ENCODE peak calls at places on chromosomes 12 and 14, in nine cellular contexts. R is NB4, B is fibroblast of mammary gland, F is cardiac muscle cell, L is tibial artery, C is endothelial cell, A is lower leg skin, V is uterus, J is ovary. I is an unnamed sample.

GRCh38 chr14:44040561-44040960 is 466.5 kb downstream of the FSCB start:
- DNase-seq in A (no peak), C (no peak), B (no peak), L (no peak), V (no peak), R (no peak), F (no peak), J (no peak), I (no peak)

GRCh38 chr12:130086248-130086647 is 76.0 kb upstream of the FZD10 start:
- DNase-seq in R (no peak), A (no peak), B (no peak), C (no peak), V (no peak), J (no peak), L (no peak), F (no peak), I (no peak)

GRCh38 chr12:59780605-59781135 is 184.8 kb downstream of the SLC16A7 start:
- DNase-seq in R (peak), L (no peak), C (peak), B (peak), V (no peak), A (no peak), F (peak), J (no peak), I (no peak)

GRCh38 chr14:91754819-91755218 is 22.9 kb upstream of the CATSPERB start:
- DNase-seq in F (no peak), J (no peak), C (no peak), L (no peak), A (no peak), V (no peak), B (peak), R (no peak), I (no peak)

GRCh38 chr12:6197996-6198395 is 2.2 kb upstream of the CD9 start:
- DNase-seq in A (no peak), R (no peak), V (peak), L (no peak), J (no peak), B (no peak), F (no peak), C (no peak), I (no peak)

GRCh38 chr12:75632452-75632851 is 121.0 kb upstream of the KRR1 start:
- DNase-seq in V (no peak), L (no peak), A (no peak), C (no peak), R (no peak), F (no peak), J (no peak), B (peak), I (no peak)

GRCh38 chr12:55847033-55847432 is 4.3 kb upstream of the MMP19 start:
- DNase-seq in A (no peak), V (peak), L (peak), C (no peak), F (no peak), B (peak), R (peak), J (peak), I (no peak)

GRCh38 chr12:66851134-66851533 is 172.3 kb upstream of the GRIP1 start:
- DNase-seq in C (no peak), F (no peak), J (no peak), B (no peak), V (no peak), R (peak), L (no peak), A (no peak), I (no peak)

GRCh38 chr12:54689984-54690383 is 41.8 kb upstream of the DCD start:
- DNase-seq in J (no peak), R (peak), B (peak), A (no peak), F (peak), V (no peak), L (no peak), C (no peak), I (no peak)

GRCh38 chr12:130124106-130124505 is 38.2 kb upstream of the FZD10 start:
- DNase-seq in F (no peak), R (no peak), L (peak), J (no peak), C (no peak), A (no peak), V (no peak), B (no peak), I (no peak)

GRCh38 chr12:120598674-120599463 is 17.7 kb upstream of the POP5 start:
- DNase-seq in A (no peak), R (peak), C (no peak), B (peak), V (no peak), L (no peak), F (no peak), J (no peak), I (no peak)

GRCh38 chr12:124610629-124611558 is 43.5 kb upstream of the NCOR2 start:
- DNase-seq in V (no peak), F (no peak), L (no peak), B (no peak), A (no peak), C (no peak), J (no peak), R (no peak), I (no peak)

GRCh38 chr12:114405199-114405448 is 820 bp downstream of the TBX5 start:
- DNase-seq in F (no peak), L (no peak), R (no peak), V (no peak), A (no peak), C (no peak), B (no peak), J (no peak), I (no peak)

GRCh38 chr12:13100610-13100881 is 2.9 kb downstream of the GSG1 start:
- DNase-seq in B (no peak), V (no peak), F (no peak), J (no peak), L (no peak), A (no peak), R (no peak), C (no peak), I (no peak)

GRCh38 chr14:82636426-82636825 is 1102.8 kb upstream of the SEL1L start:
- DNase-seq in J (no peak), A (no peak), B (no peak), V (no peak), L (no peak), C (no peak), F (no peak), R (no peak), I (no peak)

GRCh38 chr14:49306152-49306751 is 279.9 kb downstream of the RPS29 start:
- DNase-seq in R (peak), L (no peak), F (peak), C (no peak), B (peak), A (no peak), J (no peak), V (no peak), I (no peak)

GRCh38 chr12:16349132-16349463 is 1.7 kb downstream of the MGST1 start:
- DNase-seq in L (peak), R (peak), V (peak), J (no peak), F (no peak), C (no peak), A (peak), B (peak), I (no peak)

GRCh38 chr14:105148604-105149145 is 19.9 kb downstream of the JAG2 start:
- DNase-seq in F (no peak), B (no peak), J (no peak), R (no peak), A (no peak), C (no peak), V (no peak), L (no peak), I (no peak)

GRCh38 chr12:59708484-59708883 is 112.7 kb downstream of the SLC16A7 start:
- DNase-seq in B (no peak), J (no peak), R (no peak), F (no peak), C (no peak), L (no peak), V (no peak), A (no peak), I (no peak)

GRCh38 chr14:72780771-72781170 is 113.1 kb downstream of the DPF3 start:
- DNase-seq in J (no peak), A (no peak), V (no peak), F (no peak), B (peak), L (no peak), R (no peak), C (no peak), I (no peak)

GRCh38 chr12:16605666-16606116 is 271 bp downstream of the LMO3 start:
- DNase-seq in F (peak), L (no peak), B (peak), R (peak), V (peak), C (no peak), A (no peak), J (no peak), I (no peak)

GRCh38 chr14:61754627-61755381 is 7.4 kb upstream of the SNAPC1 start:
- DNase-seq in B (peak), F (no peak), C (no peak), R (no peak), L (no peak), A (no peak), V (no peak), J (no peak), I (no peak)

GRCh38 chr12:87304406-87304805 is 724.8 kb downstream of the C12orf50 start:
- DNase-seq in C (no peak), B (no peak), A (no peak), R (no peak), F (no peak), J (no peak), V (no peak), L (no peak), I (no peak)

GRCh38 chr12:110316861-110317260 is 35.8 kb downstream of the ATP2A2 start:
- DNase-seq in J (no peak), L (no peak), F (no peak), A (no peak), V (peak), R (peak), B (peak), C (no peak), I (no peak)

GRCh38 chr14:74538411-74539391 is 45.1 kb downstream of the ISCA2 start:
- DNase-seq in C (no peak), A (no peak), B (no peak), L (no peak), F (no peak), J (no peak), R (no peak), V (no peak), I (no peak)

GRCh38 chr12:102680296-102680695 is 199.9 kb upstream of the IGF1 start:
- DNase-seq in R (no peak), V (no peak), F (no peak), A (no peak), J (no peak), L (no peak), B (no peak), C (no peak), I (no peak)

GRCh38 chr12:76451528-76451927 is 103.3 kb upstream of the BBS10 start:
- DNase-seq in B (no peak), J (no peak), F (no peak), L (no peak), R (no peak), A (no peak), C (no peak), V (no peak), I (no peak)

GRCh38 chr12:69949324-69949723 is 124.3 kb downstream of the MYRFL start:
- DNase-seq in V (no peak), C (no peak), F (no peak), A (no peak), B (no peak), R (no peak), L (no peak), J (no peak), I (no peak)

GRCh38 chr12:119208626-119209061 is 29.9 kb downstream of the HSPB8 start:
- DNase-seq in C (peak), L (peak), B (peak), F (peak), R (no peak), J (no peak), V (peak), A (peak), I (no peak)

GRCh38 chr12:49883065-49883464 is 20.6 kb downstream of the FAIM2 start:
- DNase-seq in R (no peak), B (no peak), F (no peak), C (no peak), A (no peak), J (no peak), V (no peak), L (no peak), I (no peak)
- TF ChIP-seq CTCF in R (no peak), B (no peak), F (no peak), C (no peak), A (no peak), J (no peak), V (no peak), L (no peak), I (no peak)

GRCh38 chr14:89013098-89013504 is 188.7 kb downstream of the TTC8 start:
- DNase-seq in J (no peak), R (peak), B (peak), V (no peak), C (no peak), F (peak), A (no peak), L (no peak), I (no peak)
- TF ChIP-seq CTCF in J (no peak), R (no peak), B (peak), V (no peak), C (no peak), F (peak), A (no peak), L (no peak), I (no peak)

GRCh38 chr14:89256951-89257350 is 160.1 kb downstream of the FOXN3 start:
- DNase-seq in C (no peak), J (no peak), R (no peak), A (no peak), F (no peak), V (no peak), L (no peak), B (no peak), I (no peak)
- TF ChIP-seq CTCF in C (no peak), J (no peak), R (no peak), A (no peak), F (no peak), V (no peak), L (no peak), B (no peak), I (no peak)

DNA sequence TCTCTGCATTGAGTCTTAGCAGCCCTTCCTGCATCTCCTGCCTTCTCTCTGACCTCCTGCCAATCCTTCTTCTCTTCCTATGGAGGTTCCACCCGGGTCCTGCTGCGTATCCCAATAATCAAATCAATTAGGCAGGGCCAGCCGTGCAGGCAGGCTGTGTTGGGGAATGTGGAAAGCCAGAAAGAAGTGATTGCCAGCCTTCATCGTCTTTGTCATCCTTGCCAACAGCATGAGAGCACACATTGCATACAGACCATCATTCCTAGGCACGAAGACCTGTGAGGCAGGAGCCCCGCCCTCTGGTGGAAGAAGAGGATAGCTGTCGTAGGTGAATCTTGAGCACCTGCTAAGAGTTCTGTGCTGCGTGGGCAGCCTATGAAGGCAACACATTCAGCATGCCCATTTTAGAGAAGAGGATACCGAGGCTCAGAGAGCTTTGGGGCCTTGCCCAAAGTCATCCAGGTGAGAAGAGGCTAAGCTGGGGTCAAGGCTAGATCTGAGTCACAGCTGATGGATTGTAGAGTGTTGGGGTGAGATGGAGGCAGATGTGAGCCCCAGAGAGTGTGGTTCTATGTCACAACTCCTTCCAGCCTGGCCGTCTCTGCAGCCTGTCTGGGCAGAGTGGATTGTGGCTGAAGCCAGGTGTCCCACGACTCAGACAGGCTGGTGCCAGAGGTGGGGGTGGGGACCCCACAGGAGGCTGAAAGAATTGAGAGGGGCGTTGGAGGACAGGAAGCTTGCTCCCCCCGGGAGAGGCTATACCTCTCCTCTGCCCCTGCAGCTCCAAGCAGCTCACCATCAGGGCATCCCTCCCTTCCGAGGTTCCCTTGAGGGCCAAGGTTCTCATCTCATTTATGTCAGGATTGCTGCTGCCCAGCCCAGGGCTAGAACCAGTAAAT is 12.7 kb downstream of the C14orf132 start:
- DNase-seq in C (no peak), F (no peak), A (no peak), J (no peak), L (no peak), B (no peak), R (peak), V (no peak), I (no peak)
- TF ChIP-seq CTCF in C (peak), F (peak), A (no peak), J (no peak), L (no peak), B (peak), R (peak), V (no peak), I (no peak)

DNA sequence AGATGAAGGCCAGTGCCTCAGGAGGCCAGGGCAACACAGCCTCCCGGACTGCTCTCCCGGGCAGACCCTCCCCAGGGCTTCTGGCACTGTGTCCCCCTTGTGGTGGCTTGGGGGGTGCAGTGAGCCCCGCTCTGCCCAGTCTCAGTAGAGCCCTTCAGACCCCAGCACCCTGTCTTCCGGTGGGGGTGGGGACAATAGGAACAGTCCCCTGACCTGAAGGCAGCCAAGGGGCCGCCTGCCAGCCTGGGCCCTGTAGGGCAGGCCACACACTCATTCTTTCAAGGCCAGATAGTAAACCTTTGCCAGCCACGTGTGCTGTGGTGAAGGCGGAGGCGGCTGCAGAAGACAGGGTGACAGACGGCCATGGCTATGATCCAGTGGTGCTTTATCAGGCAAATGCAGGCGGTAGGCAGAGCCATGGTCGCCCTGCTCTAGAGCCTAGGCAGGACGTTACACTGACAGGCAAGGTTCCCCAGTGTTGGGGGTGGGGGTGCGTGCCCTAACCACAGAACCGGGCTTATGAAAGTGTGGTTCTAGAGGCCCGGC is 15.0 kb downstream of the ZFYVE21 start:
- DNase-seq in J (peak), R (no peak), F (no peak), V (no peak), A (no peak), L (peak), C (no peak), B (no peak), I (no peak)
- TF ChIP-seq CTCF in J (no peak), R (no peak), F (no peak), V (no peak), A (no peak), L (no peak), C (no peak), B (peak), I (no peak)

GRCh38 chr14:25431211-25432076 is 381.5 kb upstream of the STXBP6 start:
- DNase-seq in J (no peak), R (peak), V (no peak), B (peak), C (peak), F (peak), L (no peak), A (no peak), I (no peak)
- TF ChIP-seq CTCF in J (no peak), R (peak), V (no peak), B (peak), C (peak), F (no peak), L (no peak), A (no peak), I (no peak)

DNA sequence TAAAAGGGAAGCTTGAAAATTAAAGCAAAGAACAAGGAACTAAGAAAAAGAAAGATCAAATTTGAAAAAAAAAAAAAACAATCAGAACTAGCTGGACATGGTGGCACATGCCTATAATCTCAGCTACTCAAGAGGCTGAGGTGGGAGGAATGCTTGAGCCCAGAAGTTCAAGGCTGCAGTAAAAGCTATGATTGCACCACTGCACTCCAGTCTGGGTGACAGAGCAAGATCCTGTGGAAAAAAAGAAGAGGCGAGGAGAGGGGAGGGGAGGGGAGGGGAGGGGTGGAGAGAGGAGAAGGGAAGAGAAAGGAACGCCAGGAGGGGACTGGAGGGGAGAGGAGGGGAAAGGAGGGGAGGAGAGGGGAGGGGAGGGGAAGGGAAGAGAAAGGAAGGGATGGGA is 43.0 kb downstream of the EEA1 start:
- DNase-seq in F (peak), L (no peak), J (no peak), B (no peak), V (no peak), R (no peak), A (no peak), C (no peak), I (no peak)
- TF ChIP-seq CTCF in F (no peak), L (no peak), J (no peak), B (no peak), V (no peak), R (no peak), A (no peak), C (no peak), I (no peak)

I was measured in dorsolateral prefrontal cortex.